ENCODE peak calls at places on chromosomes 12 and 14, in four cellular contexts. T is tibial artery, E is left lung, U is K562. J is an unnamed sample.

GRCh38 chr12:25771062-25771461 is 187.4 kb upstream of the RASSF8 start:
- DNase-seq in E (no peak), U (no peak), T (no peak), J (no peak)

GRCh38 chr12:48979602-48980388 is 1.7 kb downstream of the WNT1 start:
- DNase-seq in U (no peak), T (no peak), E (peak), J (no peak)

GRCh38 chr12:51388066-51388799 is 3.0 kb downstream of the GALNT6 start:
- DNase-seq in U (peak), T (peak), E (no peak), J (no peak)

GRCh38 chr14:86625637-86626036 is 1095.7 kb downstream of the FLRT2 start:
- DNase-seq in T (no peak), U (no peak), E (no peak), J (no peak)

GRCh38 chr12:95709152-95709551 is 81.4 kb downstream of the NTN4 start:
- DNase-seq in E (no peak), U (no peak), T (no peak), J (no peak)

GRCh38 chr12:916712-917445 is 32.6 kb downstream of the RAD52 start:
- DNase-seq in T (no peak), U (no peak), E (no peak), J (no peak)

GRCh38 chr12:124687695-124688301 is 120.4 kb upstream of the NCOR2 start:
- DNase-seq in E (no peak), T (no peak), U (no peak), J (no peak)

GRCh38 chr12:43737646-43738045 is 20.9 kb downstream of the PUS7L start:
- DNase-seq in U (no peak), T (no peak), E (no peak), J (no peak)

GRCh38 chr14:99212646-99213045 is 59.4 kb downstream of the BCL11B start:
- DNase-seq in E (no peak), T (no peak), U (no peak), J (no peak)

GRCh38 chr12:47022296-47022695 is 57.1 kb upstream of the PCED1B start:
- DNase-seq in T (no peak), U (no peak), E (no peak), J (peak)

GRCh38 chr12:4327293-4327692 is 6.3 kb downstream of the TIGAR start:
- DNase-seq in T (no peak), U (no peak), E (no peak), J (no peak)

GRCh38 chr12:29216797-29217583 is 67.9 kb downstream of the FAR2 start:
- DNase-seq in E (no peak), T (no peak), U (no peak), J (no peak)

GRCh38 chr14:69610859-69611263 is 535 bp upstream of the SUSD6 start:
- DNase-seq in U (no peak), E (no peak), T (no peak), J (no peak)

GRCh38 chr12:132904718-132905328 is 17.4 kb upstream of the CHFR start:
- DNase-seq in U (peak), T (peak), E (peak), J (peak)
- TF ChIP-seq CTCF in U (peak), T (peak), E (peak), J (peak)

DNA sequence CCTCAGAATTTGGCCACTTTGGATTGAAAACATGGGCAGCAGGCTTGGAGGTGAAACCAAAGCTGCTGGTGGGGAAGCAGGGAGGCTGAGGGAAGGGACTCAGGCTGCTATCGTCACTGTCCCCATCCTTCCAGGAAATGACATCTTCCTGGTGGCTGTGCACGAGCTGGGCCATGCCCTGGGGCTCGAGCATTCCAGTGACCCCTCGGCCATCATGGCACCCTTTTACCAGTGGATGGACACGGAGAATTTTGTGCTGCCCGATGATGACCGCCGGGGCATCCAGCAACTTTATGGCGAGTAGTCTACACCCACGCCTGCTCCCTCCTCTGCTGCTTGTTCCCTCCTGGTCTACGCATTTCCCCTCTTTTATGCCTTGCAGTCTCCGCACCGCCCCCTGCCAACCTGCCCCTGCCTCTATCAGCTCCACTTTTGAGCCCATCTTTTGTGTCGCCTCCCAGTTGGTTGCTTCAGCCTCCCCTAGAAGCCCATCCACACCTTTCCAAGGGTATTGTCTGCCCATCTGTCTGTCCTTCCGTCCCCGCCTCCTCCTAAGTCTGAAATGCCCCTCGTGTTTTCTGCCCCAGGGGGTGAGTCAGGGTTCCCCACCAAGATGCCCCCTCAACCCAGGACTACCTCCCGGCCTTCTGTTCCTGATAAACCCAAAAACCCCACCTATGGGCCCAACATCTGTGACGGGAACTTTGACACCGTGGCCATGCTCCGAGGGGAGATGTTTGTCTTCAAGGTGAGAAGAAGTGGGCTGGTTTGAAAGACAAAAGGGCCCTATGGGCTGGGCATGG is 6.9 kb downstream of the MMP14 start:
- DNase-seq in U (no peak), T (no peak), E (no peak), J (no peak)
- H3K27ac ChIP-seq in U (no peak), T (peak), E (no peak), J (no peak)

GRCh38 chr12:106960443-106960842 is 4.7 kb downstream of the TMEM263 start:
- DNase-seq in T (no peak), U (no peak), E (no peak), J (no peak)

GRCh38 chr12:106954462-106955376 is 988 bp upstream of the TMEM263 start:
- DNase-seq in E (peak), T (peak), U (peak), J (no peak)

GRCh38 chr12:106955377-106956047 is at the start of gene TMEM263:
- DNase-seq in E (peak), U (peak), T (peak), J (peak)

GRCh38 chr12:106956048-106956935 is 585 bp downstream of the TMEM263 start:
- DNase-seq in E (peak), U (peak), T (peak), J (peak)

GRCh38 chr12:106957617-106958016 is 1.9 kb downstream of the TMEM263 start:
- DNase-seq in T (no peak), U (no peak), E (no peak), J (no peak)
- H3K4me3 ChIP-seq in T (peak), U (peak), E (peak), J (peak)

GRCh38 chr14:63436286-63437098 is 106.7 kb downstream of the PPP2R5E start:
- DNase-seq in T (no peak), U (no peak), E (no peak), J (no peak)
- TF ChIP-seq CTCF in T (no peak), U (no peak), E (no peak), J (no peak)

GRCh38 chr14:76168531-76168930 is 16.8 kb downstream of the GPATCH2L start:
- DNase-seq in T (no peak), U (no peak), E (no peak), J (no peak)

GRCh38 chr14:76169776-76170175 is 18.1 kb downstream of the GPATCH2L start:
- DNase-seq in T (no peak), U (no peak), E (no peak), J (no peak)

DNA sequence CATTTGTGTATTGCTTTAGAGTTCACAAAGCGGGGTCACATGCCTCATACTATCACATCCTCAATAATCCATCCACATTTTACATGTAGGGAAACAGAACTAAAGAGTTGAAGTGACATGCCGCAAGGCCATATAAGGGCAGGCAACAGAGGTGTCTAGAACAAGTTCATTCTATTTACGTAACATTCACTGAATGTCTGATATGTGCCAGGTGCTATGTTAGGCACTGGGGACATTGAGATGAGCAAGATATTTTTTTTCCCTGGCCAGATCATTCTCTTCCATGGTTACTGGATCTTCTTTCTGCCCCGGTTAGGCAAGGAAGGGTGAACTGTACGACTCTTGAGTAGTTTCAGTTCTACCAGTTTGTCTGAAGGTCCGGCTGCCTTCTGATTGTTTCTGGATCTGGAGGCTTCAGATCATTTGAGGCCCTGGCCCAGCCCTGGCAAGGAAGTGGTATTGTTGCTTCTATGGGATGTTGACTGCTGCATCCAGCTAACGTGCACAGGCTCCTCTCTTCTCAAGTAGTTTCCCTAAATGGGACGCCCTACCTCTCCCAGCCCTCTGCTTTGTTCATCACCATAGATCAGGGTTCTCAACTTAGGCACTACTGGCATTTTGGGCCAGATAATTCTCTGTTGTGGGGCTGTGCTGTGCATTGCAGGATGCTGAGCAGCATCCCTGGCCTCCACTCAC is 12.1 kb downstream of the GPATCH2L start:
- DNase-seq in U (no peak), T (no peak), E (no peak), J (no peak)
- H3K27ac ChIP-seq in U (no peak), T (no peak), E (no peak), J (peak)

J was measured in cardiac muscle cell.